ENCODE peak calls at places on chromosomes 5 and 9, in seven cellular contexts. O is GM06990, Z is cardiac fibroblast, V is SK-N-SH, I is coronary artery, Y is brain microvascular endothelial cell, U is HCT116. H is an unnamed sample.

GRCh38 chr9:77927265-77927664 is 104.3 kb downstream of the GNAQ start:
- DNase-seq in Y (peak; percentile 24), U (no peak), Z (peak; percentile 43), I (no peak), O (no peak), V (no peak), H (no peak)

GRCh38 chr5:147763791-147764525 is 18.6 kb downstream of the JAKMIP2 start:
- DNase-seq in Y (peak; percentile 15), Z (peak; percentile 51), O (no peak), U (no peak), V (no peak), I (no peak), H (no peak)

GRCh38 chr5:134541736-134542376 is 16.4 kb downstream of the JADE2 start:
- DNase-seq in Z (peak; percentile 52), V (no peak), U (no peak), I (no peak), O (peak; percentile 39), Y (peak; percentile 30), H (no peak)

GRCh38 chr5:39660020-39660419 is 235.2 kb upstream of the DAB2 start:
- DNase-seq in U (no peak), O (no peak), I (no peak), Z (no peak), Y (no peak), V (no peak), H (no peak)

GRCh38 chr5:128228506-128228905 is 144.9 kb downstream of the SLC12A2 start:
- DNase-seq in U (no peak), Y (no peak), V (no peak), I (no peak), Z (peak; percentile 57), O (no peak), H (no peak)

GRCh38 chr5:127423173-127423798 is 94.2 kb upstream of the PRRC1 start:
- DNase-seq in Y (no peak), U (no peak), I (no peak), V (no peak), Z (no peak), O (no peak), H (no peak)

GRCh38 chr9:95784318-95784717 is 91.2 kb upstream of the ERCC6L2 start:
- DNase-seq in U (no peak), Y (no peak), Z (no peak), V (no peak), O (no peak), I (no peak), H (no peak)

GRCh38 chr9:90107021-90107771 is 502.4 kb downstream of the GADD45G start:
- DNase-seq in U (no peak), O (no peak), I (no peak), Z (peak; percentile 4), V (no peak), Y (no peak), H (no peak)

GRCh38 chr9:97396256-97396655 is 15.6 kb upstream of the TDRD7 start:
- DNase-seq in V (no peak), O (no peak), I (no peak), U (no peak), Z (no peak), Y (no peak), H (no peak)

GRCh38 chr5:61659221-61659696 is 327.2 kb downstream of the ZSWIM6 start:
- DNase-seq in Z (no peak), V (no peak), Y (no peak), U (no peak), I (no peak), O (no peak), H (no peak)

GRCh38 chr9:120934271-120934670 is 7.7 kb upstream of the TRAF1 start:
- DNase-seq in Y (no peak), U (no peak), V (no peak), Z (no peak), I (peak; percentile 65), O (no peak), H (no peak)

GRCh38 chr9:98075332-98075805 is 18.8 kb downstream of the NANS start:
- DNase-seq in Y (peak; percentile 69), Z (peak; percentile 93), O (no peak), U (peak; percentile 40), V (no peak), I (no peak), H (no peak)

GRCh38 chr9:129385615-129385934 is 207.5 kb upstream of the IER5L start:
- DNase-seq in I (no peak), O (no peak), V (no peak), Z (no peak), Y (no peak), U (no peak), H (no peak)

GRCh38 chr9:8877753-8878494 is 1078.3 kb upstream of the DMAC1 start:
- DNase-seq in Y (no peak), I (no peak), Z (no peak), O (no peak), V (no peak), U (no peak), H (no peak)

GRCh38 chr5:171872666-171873065 is 87.0 kb downstream of the SMIM23 start:
- DNase-seq in V (no peak), U (no peak), Y (peak; percentile 10), O (no peak), Z (no peak), I (no peak), H (no peak)

GRCh38 chr9:88738708-88739107 is 203.7 kb downstream of the NXNL2 start:
- DNase-seq in V (peak; percentile 56), Z (no peak), O (no peak), U (no peak), I (no peak), Y (peak; percentile 32), H (no peak)

GRCh38 chr5:136192526-136193395 is at the start of gene SMIM32:
- DNase-seq in Y (no peak), O (peak; percentile 19), V (peak; percentile 76), U (no peak), Z (peak; percentile 12), I (peak; percentile 62), H (peak; percentile 76)

GRCh38 chr5:39547548-39548154 is 122.9 kb upstream of the DAB2 start:
- DNase-seq in O (no peak), I (no peak), Z (peak; percentile 85), U (peak; percentile 43), Y (peak; percentile 60), V (peak; percentile 14), H (no peak)

DNA sequence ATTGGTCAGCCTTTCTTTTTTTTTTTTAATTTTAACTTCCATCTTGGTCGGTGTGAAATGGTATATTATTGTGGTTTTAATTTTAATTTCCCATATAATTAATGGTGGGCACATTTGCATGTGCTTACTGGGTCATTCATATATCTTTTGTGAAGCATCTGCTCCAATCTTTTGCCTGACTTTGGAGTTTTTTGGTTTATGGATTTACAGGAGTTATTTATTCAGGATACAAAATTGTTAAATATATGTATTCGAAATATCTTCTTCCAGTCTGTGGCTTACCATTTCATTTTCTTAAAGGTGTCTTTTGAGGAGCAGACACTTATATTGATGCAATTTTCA is 682 bp upstream of the RIGI start:
- DNase-seq in V (no peak), U (no peak), I (no peak), Z (no peak), Y (no peak), O (no peak), H (no peak)
- TF ChIP-seq CTCF in V (no peak), U (no peak), I (no peak), Z (no peak), Y (no peak), O (no peak), H (no peak)

DNA sequence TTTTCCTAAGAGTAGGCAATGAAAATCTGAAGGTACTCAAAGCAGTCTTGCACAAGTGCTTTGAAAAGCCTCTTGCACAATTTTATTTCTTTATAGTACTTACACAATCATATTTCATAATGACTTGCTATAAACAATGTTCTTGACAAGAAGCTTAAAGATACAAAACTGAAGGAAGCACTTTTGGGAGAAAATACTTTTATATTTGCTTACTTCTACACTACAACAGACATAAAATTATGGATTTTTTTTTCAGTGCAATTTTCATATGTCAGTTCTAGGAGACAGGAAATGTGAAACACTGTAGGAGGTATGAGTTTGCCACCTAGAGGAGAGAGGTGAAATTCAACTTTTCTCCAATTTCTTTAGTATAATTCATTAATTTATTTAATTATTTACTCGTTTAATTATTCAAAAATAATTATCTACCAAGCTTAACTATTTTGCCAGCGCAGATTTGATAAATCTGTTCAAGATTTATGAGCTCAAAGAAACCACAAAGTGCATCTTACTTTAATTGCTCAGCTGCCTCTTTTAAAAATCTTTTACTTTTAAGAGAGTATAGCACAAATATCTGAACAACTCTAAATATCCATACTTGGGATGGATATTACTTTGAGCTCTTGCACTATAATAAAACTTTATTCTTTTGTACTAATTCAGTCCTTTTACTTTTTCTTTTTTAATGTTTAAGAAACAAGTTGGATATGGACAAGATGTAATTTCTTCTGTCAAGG is 29.0 kb upstream of the CDKN2B start:
- DNase-seq in I (no peak), Y (no peak), Z (peak; percentile 75), O (no peak), V (peak; percentile 4), U (peak; percentile 33), H (no peak)
- TF ChIP-seq CTCF in I (peak; percentile 34), Y (peak; percentile 49), Z (peak; percentile 49), O (peak; percentile 43), V (peak; percentile 57), U (peak; percentile 55), H (peak; percentile 53)

DNA sequence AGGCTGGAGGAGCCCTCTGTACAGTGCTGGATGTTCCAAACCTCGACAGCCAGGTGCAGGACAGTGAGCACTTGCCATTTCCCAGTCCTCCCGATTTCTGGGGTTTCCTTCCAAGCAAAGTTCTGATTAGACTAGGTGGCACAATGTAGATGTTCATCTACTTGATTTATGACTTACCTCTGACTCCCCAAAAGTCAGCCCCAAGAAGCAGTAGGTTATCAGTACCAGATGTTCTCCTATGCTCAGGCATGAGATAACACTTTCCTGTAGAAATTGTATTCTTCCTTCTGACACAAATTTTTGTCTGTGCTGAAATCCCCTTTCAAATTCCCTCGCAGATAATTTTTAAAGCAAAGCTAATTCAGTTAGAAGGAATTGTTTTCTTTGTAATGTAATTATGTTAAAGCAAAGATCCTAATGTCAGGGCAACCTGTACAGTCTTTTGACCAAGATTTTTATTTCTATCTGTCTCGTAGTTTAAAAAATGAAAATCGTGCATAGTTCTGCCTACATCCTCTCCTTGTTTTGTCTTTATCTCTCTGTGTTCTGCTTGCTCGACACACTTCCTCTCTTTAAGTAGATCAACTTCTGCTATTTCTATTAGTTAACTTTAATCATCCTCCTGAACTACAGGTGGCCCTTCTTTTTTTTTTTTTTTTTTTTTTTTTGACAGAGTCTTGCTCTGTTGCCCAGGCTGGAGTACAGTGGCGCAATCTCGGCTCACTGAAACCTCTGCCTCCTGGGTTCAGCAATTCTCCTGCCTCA is 102.4 kb upstream of the PJA2 start:
- DNase-seq in Z (no peak), I (no peak), U (no peak), Y (no peak), O (no peak), V (no peak), H (no peak)
- TF ChIP-seq CTCF in Z (no peak), I (no peak), U (no peak), Y (no peak), O (no peak), V (no peak), H (no peak)

GRCh38 chr9:99352786-99353185 is 130.7 kb downstream of the SEC61B start:
- DNase-seq in V (no peak), U (no peak), Y (no peak), O (no peak), Z (no peak), I (no peak), H (no peak)

GRCh38 chr9:99350461-99350860 is 128.4 kb downstream of the SEC61B start:
- DNase-seq in O (no peak), Z (no peak), I (no peak), V (no peak), U (no peak), Y (no peak), H (no peak)

GRCh38 chr9:99353408-99353807 is 131.3 kb downstream of the SEC61B start:
- DNase-seq in U (no peak), I (no peak), Y (peak; percentile 90), O (no peak), V (no peak), Z (peak; percentile 94), H (no peak)

GRCh38 chr9:99349870-99350269 is 127.8 kb downstream of the SEC61B start:
- DNase-seq in U (no peak), Z (no peak), Y (no peak), V (no peak), I (no peak), O (no peak), H (no peak)

GRCh38 chr9:99351647-99352046 is 129.6 kb downstream of the SEC61B start:
- DNase-seq in U (no peak), O (no peak), V (no peak), I (no peak), Z (no peak), Y (no peak), H (no peak)
- TF ChIP-seq CTCF in U (peak; percentile 11), O (peak; percentile 1), V (no peak), I (no peak), Z (peak; percentile 15), Y (peak; percentile 26), H (no peak)